ENCODE peak calls at places on chromosomes 6 and 20, in six cellular contexts. K, G, A, Z, E and L are unnamed samples.
A peak's percentile ranks its signal among the peaks of the same experiment; 100 is the strongest.

GRCh38 chr6:20688710-20689500 is 154.6 kb downstream of the CDKAL1 start:
- DNase-seq in K (no peak), G (no peak), A (peak; percentile 30), Z (peak; percentile 19), E (no peak), L (no peak)

GRCh38 chr6:137589067-137589848 is 95.1 kb upstream of the OLIG3 start:
- DNase-seq in K (peak; percentile 13), G (peak; percentile 14), A (no peak), Z (peak; percentile 39), E (no peak), L (peak; percentile 64)

GRCh38 chr6:117547688-117548621 is 54.4 kb downstream of the GOPC start:
- DNase-seq in K (peak; percentile 6), G (peak; percentile 26), A (peak; percentile 97), Z (no peak), E (peak; percentile 67), L (no peak)

GRCh38 chr6:82645536-82646230 is 282.1 kb downstream of the TPBG start:
- DNase-seq in K (no peak), G (no peak), A (no peak), Z (no peak), E (no peak), L (no peak)

GRCh38 chr20:24577271-24577909 is 108.0 kb downstream of the SYNDIG1 start:
- DNase-seq in K (no peak), G (no peak), A (peak; percentile 3), Z (peak; percentile 6), E (no peak), L (peak; percentile 32)

GRCh38 chr6:124999105-124999764 is 37.0 kb downstream of the RNF217 start:
- DNase-seq in K (no peak), G (no peak), A (peak; percentile 86), Z (no peak), E (no peak), L (no peak)

GRCh38 chr20:58722379-58722778 is 29.8 kb downstream of the NPEPL1 start:
- DNase-seq in K (no peak), G (no peak), A (no peak), Z (no peak), E (no peak), L (peak; percentile 2)

GRCh38 chr20:4708036-4708435 is 13.7 kb upstream of the PRND start:
- DNase-seq in K (no peak), G (no peak), A (no peak), Z (no peak), E (no peak), L (no peak)

GRCh38 chr6:71544028-71544427 is 255.4 kb downstream of the OGFRL1 start:
- DNase-seq in K (no peak), G (no peak), A (peak; percentile 41), Z (peak; percentile 47), E (no peak), L (no peak)

GRCh38 chr6:158018851-158019361 is 37.2 kb downstream of the SYNJ2 start:
- DNase-seq in K (no peak), G (no peak), A (peak; percentile 92), Z (peak; percentile 53), E (no peak), L (peak; percentile 96)

GRCh38 chr6:8556370-8557018 is 121.1 kb upstream of the SLC35B3 start:
- DNase-seq in K (no peak), G (no peak), A (peak; percentile 23), Z (peak; percentile 80), E (no peak), L (peak; percentile 53)

GRCh38 chr20:9407805-9408421 is 106.5 kb upstream of the LAMP5 start:
- DNase-seq in K (no peak), G (peak; percentile 18), A (peak; percentile 84), Z (peak; percentile 68), E (no peak), L (peak; percentile 79)

GRCh38 chr6:16199792-16200191 is 38.6 kb upstream of the GMPR start:
- DNase-seq in K (no peak), G (no peak), A (no peak), Z (no peak), E (no peak), L (peak; percentile 24)

GRCh38 chr6:117481278-117481925 is 1.1 kb upstream of the DCBLD1 start:
- DNase-seq in K (no peak), G (peak; percentile 19), A (no peak), Z (no peak), E (no peak), L (no peak)

GRCh38 chr6:130240232-130240631 is 17.5 kb upstream of the SAMD3 start:
- DNase-seq in K (no peak), G (no peak), A (peak; percentile 40), Z (peak; percentile 88), E (no peak), L (no peak)

GRCh38 chr20:63457737-63458136 is 14.7 kb downstream of the KCNQ2 start:
- DNase-seq in K (no peak), G (no peak), A (peak; percentile 81), Z (peak; percentile 78), E (peak; percentile 59), L (peak; percentile 48)

GRCh38 chr6:39824030-39824926 is 32.1 kb downstream of the DAAM2 start:
- DNase-seq in K (no peak), G (no peak), A (peak; percentile 75), Z (no peak), E (no peak), L (peak; percentile 55)

GRCh38 chr6:39156763-39157162 is 41.8 kb upstream of the SAYSD1 start:
- DNase-seq in K (no peak), G (no peak), A (no peak), Z (no peak), E (no peak), L (no peak)

GRCh38 chr20:24816431-24816830 is 132.6 kb upstream of the CST7 start:
- DNase-seq in K (no peak), G (no peak), A (no peak), Z (no peak), E (no peak), L (no peak)

GRCh38 chr6:139533573-139534471 is 159.4 kb upstream of the CITED2 start:
- DNase-seq in K (no peak), G (no peak), A (peak; percentile 43), Z (peak; percentile 76), E (no peak), L (peak; percentile 37)

GRCh38 chr6:38024908-38025307 is 205.4 kb downstream of the ZFAND3 start:
- DNase-seq in K (no peak), G (no peak), A (no peak), Z (no peak), E (no peak), L (no peak)

GRCh38 chr6:89369009-89369408 is 16.5 kb upstream of the UBE2J1 start:
- DNase-seq in K (no peak), G (no peak), A (peak; percentile 33), Z (peak; percentile 77), E (peak; percentile 47), L (peak; percentile 32)

GRCh38 chr20:37526238-37526838 is 1.3 kb downstream of the BLCAP start:
- DNase-seq in K (no peak), G (no peak), A (peak; percentile 72), Z (peak; percentile 72), E (no peak), L (peak; percentile 84)

GRCh38 chr20:46063151-46063550 is 26.6 kb downstream of the NCOA5 start:
- DNase-seq in K (no peak), G (no peak), A (no peak), Z (no peak), E (no peak), L (no peak)

GRCh38 chr20:34974246-34974645 is 18.6 kb downstream of the MYH7B start:
- DNase-seq in K (no peak), G (no peak), A (no peak), Z (no peak), E (no peak), L (no peak)

GRCh38 chr6:11404081-11404480 is 133.5 kb upstream of the TMEM170B start:
- DNase-seq in K (no peak), G (no peak), A (no peak), Z (no peak), E (no peak), L (no peak)

GRCh38 chr6:145060687-145061086 is 674.6 kb downstream of the EPM2A start:
- DNase-seq in K (no peak), G (no peak), A (no peak), Z (no peak), E (no peak), L (no peak)

GRCh38 chr20:60630609-60631008 is 621.5 kb upstream of the CDH4 start:
- DNase-seq in K (no peak), G (no peak), A (no peak), Z (no peak), E (no peak), L (no peak)

GRCh38 chr6:31663961-31664789 is 622 bp downstream of the GPANK1 start:
- DNase-seq in K (no peak), G (no peak), A (peak; percentile 75), Z (peak; percentile 90), E (peak; percentile 29), L (peak; percentile 52)

GRCh38 chr20:52291109-52291508 is 99.5 kb upstream of the ZFP64 start:
- DNase-seq in K (no peak), G (no peak), A (no peak), Z (no peak), E (no peak), L (no peak)

GRCh38 chr20:57884956-57885355 is 175.1 kb upstream of the PMEPA1 start:
- DNase-seq in K (no peak), G (no peak), A (no peak), Z (no peak), E (no peak), L (no peak)

GRCh38 chr6:2448826-2449571 is 203.6 kb upstream of the GMDS start:
- DNase-seq in K (no peak), G (no peak), A (peak; percentile 82), Z (peak; percentile 84), E (no peak), L (peak; percentile 51)

GRCh38 chr20:24704899-24705298 is 235.5 kb downstream of the SYNDIG1 start:
- DNase-seq in K (no peak), G (no peak), A (no peak), Z (no peak), E (no peak), L (no peak)

GRCh38 chr6:52317841-52318581 is 33.5 kb upstream of the MCM3 start:
- DNase-seq in K (no peak), G (no peak), A (peak; percentile 10), Z (peak; percentile 85), E (no peak), L (no peak)